ENCODE peak calls at places on chromosomes 2 and 18, in five cellular contexts. E is stimulated activated CD4-positive, alpha-beta T cell treated with anti-CD3 and anti-CD28 coated beads, Interleukin-2, amount 100 ng/mL, for 24 hours; G is NCI-H345; K is CD4-positive, alpha-beta memory T cell; H is activated naive CD8-positive, alpha-beta T cell treated with anti-CD3 and anti-CD28 coated beads, Interleukin-2, amount 50 U/mL, for 16 hours. J is an unnamed sample.

GRCh38 chr2:166360426-166360825 is 15.3 kb downstream of the SCN9A start:
- DNase-seq in E (no peak), G (no peak), K (no peak), H (no peak), J (no peak)

GRCh38 chr2:236646871-236647270 is 77.2 kb downstream of the ACKR3 start:
- DNase-seq in E (no peak), G (no peak), K (no peak), H (no peak), J (no peak)

GRCh38 chr2:232688201-232688600 is 8.9 kb upstream of the GIGYF2 start:
- DNase-seq in E (no peak), G (peak), K (no peak), H (no peak), J (no peak)

GRCh38 chr2:152755029-152755428 is 36.6 kb downstream of the ARL6IP6 start:
- DNase-seq in E (no peak), G (no peak), K (no peak), H (no peak), J (no peak)

GRCh38 chr2:15730545-15731212 is 139.0 kb downstream of the DDX1 start:
- DNase-seq in E (no peak), G (peak), K (no peak), H (no peak), J (peak)

GRCh38 chr18:75116809-75117208 is 92.1 kb downstream of the PTGR3 start:
- DNase-seq in E (no peak), G (no peak), K (no peak), H (no peak), J (no peak)

GRCh38 chr2:73084971-73085370 is 13.5 kb upstream of the SFXN5 start:
- DNase-seq in E (no peak), G (no peak), K (no peak), H (no peak), J (no peak)

GRCh38 chr18:61948196-61948800 is 55.5 kb upstream of the RNF152 start:
- DNase-seq in E (no peak), G (no peak), K (no peak), H (no peak), J (no peak)

GRCh38 chr2:233252227-233252626 is 754 bp downstream of the ATG16L1 start:
- DNase-seq in E (no peak), G (no peak), K (no peak), H (no peak), J (no peak)

GRCh38 chr18:61471832-61472406 is 138.7 kb downstream of the CDH20 start:
- DNase-seq in E (no peak), G (no peak), K (no peak), H (no peak), J (no peak)

GRCh38 chr2:24886114-24886501 is 33.9 kb downstream of the ADCY3 start:
- DNase-seq in E (no peak), G (no peak), K (no peak), H (no peak), J (no peak)

GRCh38 chr2:218387369-218388194 is 5.5 kb downstream of the SLC11A1 start:
- DNase-seq in E (no peak), G (peak), K (peak), H (no peak), J (peak)

GRCh38 chr2:36918307-36918706 is 48.0 kb downstream of the STRN start:
- DNase-seq in E (no peak), G (no peak), K (no peak), H (no peak), J (no peak)

GRCh38 chr2:172440795-172441194 is 13.4 kb downstream of the ITGA6 start:
- DNase-seq in E (no peak), G (no peak), K (peak), H (no peak), J (no peak)

GRCh38 chr2:143702931-143703330 is 573.7 kb downstream of the ARHGAP15 start:
- DNase-seq in E (no peak), G (no peak), K (no peak), H (no peak), J (no peak)

GRCh38 chr2:236858661-236859060 is 227.0 kb upstream of the COPS8 start:
- DNase-seq in E (no peak), G (no peak), K (no peak), H (no peak), J (no peak)